ENCODE peak calls at places on chromosomes 13 and 19, in seven cellular contexts. One of them, this sample, is unnamed. For H3K36me3, the result is how much of the 10 kb centered on the place peaks cover.

GRCh38 chr13:47306991-47307390 is 410.1 kb upstream of the HTR2A start:
- DNase-seq in pancreas: no peak
- DNase-seq in endodermal cell: no peak
- DNase-seq in tibial nerve: no peak
- DNase-seq in mammary epithelial cell: no peak
- DNase-seq in stomach: no peak
- DNase-seq in CD8-positive, alpha-beta T cell: no peak
- DNase-seq in this sample: no peak

GRCh38 chr13:50519866-50520265 is 323.6 kb downstream of the DLEU7 start:
- DNase-seq in pancreas: no peak
- DNase-seq in endodermal cell: no peak
- DNase-seq in tibial nerve: no peak
- DNase-seq in mammary epithelial cell: no peak
- DNase-seq in stomach: no peak
- DNase-seq in CD8-positive, alpha-beta T cell: no peak
- DNase-seq in this sample: no peak

GRCh38 chr19:14031719-14032480 is at the start of gene IL27RA:
- DNase-seq in pancreas: peak
- DNase-seq in endodermal cell: peak
- DNase-seq in tibial nerve: peak
- DNase-seq in mammary epithelial cell: peak
- DNase-seq in stomach: peak
- DNase-seq in CD8-positive, alpha-beta T cell: peak
- DNase-seq in this sample: peak

GRCh38 chr19:2253106-2254051 is 2.8 kb downstream of the JSRP1 start:
- DNase-seq in pancreas: peak
- DNase-seq in endodermal cell: peak
- DNase-seq in tibial nerve: no peak
- DNase-seq in mammary epithelial cell: no peak
- DNase-seq in stomach: no peak
- DNase-seq in CD8-positive, alpha-beta T cell: peak
- DNase-seq in this sample: peak

GRCh38 chr13:46951516-46951915 is 54.7 kb upstream of the HTR2A start:
- DNase-seq in pancreas: no peak
- DNase-seq in endodermal cell: no peak
- DNase-seq in tibial nerve: no peak
- DNase-seq in mammary epithelial cell: peak
- DNase-seq in stomach: no peak
- DNase-seq in CD8-positive, alpha-beta T cell: no peak
- DNase-seq in this sample: no peak

GRCh38 chr19:46789371-46789770 is 977 bp upstream of the SLC1A5 start:
- DNase-seq in pancreas: no peak
- DNase-seq in endodermal cell: no peak
- DNase-seq in tibial nerve: no peak
- DNase-seq in mammary epithelial cell: no peak
- DNase-seq in stomach: no peak
- DNase-seq in CD8-positive, alpha-beta T cell: no peak
- DNase-seq in this sample: no peak

GRCh38 chr13:106851251-106851650 is 283.3 kb upstream of the ARGLU1 start:
- DNase-seq in pancreas: no peak
- DNase-seq in endodermal cell: no peak
- DNase-seq in tibial nerve: no peak
- DNase-seq in mammary epithelial cell: no peak
- DNase-seq in stomach: no peak
- DNase-seq in CD8-positive, alpha-beta T cell: no peak
- DNase-seq in this sample: no peak

GRCh38 chr19:3504723-3505122 is 1.4 kb upstream of the FZR1 start:
- DNase-seq in pancreas: no peak
- DNase-seq in endodermal cell: no peak
- DNase-seq in tibial nerve: no peak
- DNase-seq in mammary epithelial cell: no peak
- DNase-seq in stomach: no peak
- DNase-seq in CD8-positive, alpha-beta T cell: no peak
- DNase-seq in this sample: no peak

GRCh38 chr19:12126707-12127106 is 13.4 kb downstream of the ZNF20 start:
- DNase-seq in pancreas: no peak
- DNase-seq in endodermal cell: peak
- DNase-seq in tibial nerve: no peak
- DNase-seq in mammary epithelial cell: no peak
- DNase-seq in stomach: no peak
- DNase-seq in CD8-positive, alpha-beta T cell: peak
- DNase-seq in this sample: no peak

GRCh38 chr19:38304866-38305429 is 897 bp downstream of the C19orf33 start:
- DNase-seq in pancreas: peak
- DNase-seq in endodermal cell: peak
- DNase-seq in tibial nerve: no peak
- DNase-seq in mammary epithelial cell: peak
- DNase-seq in stomach: peak
- DNase-seq in CD8-positive, alpha-beta T cell: no peak
- DNase-seq in this sample: peak

GRCh38 chr13:45482571-45483173 is 17.9 kb downstream of the COG3 start:
- DNase-seq in pancreas: no peak
- DNase-seq in endodermal cell: no peak
- DNase-seq in tibial nerve: no peak
- DNase-seq in mammary epithelial cell: peak
- DNase-seq in stomach: no peak
- DNase-seq in CD8-positive, alpha-beta T cell: no peak
- DNase-seq in this sample: no peak

GRCh38 chr19:48635966-48636858 is 967 bp downstream of the DBP start:
- DNase-seq in pancreas: peak
- DNase-seq in endodermal cell: peak
- DNase-seq in tibial nerve: no peak
- DNase-seq in mammary epithelial cell: no peak
- DNase-seq in stomach: no peak
- DNase-seq in CD8-positive, alpha-beta T cell: no peak
- DNase-seq in this sample: peak

GRCh38 chr19:3094638-3095374 is 644 bp downstream of the GNA11 start:
- DNase-seq in pancreas: peak
- DNase-seq in endodermal cell: peak
- DNase-seq in tibial nerve: no peak
- DNase-seq in mammary epithelial cell: peak
- DNase-seq in stomach: no peak
- DNase-seq in CD8-positive, alpha-beta T cell: peak
- DNase-seq in this sample: no peak

GRCh38 chr13:95723428-95723827 is 46.5 kb downstream of the DNAJC3 start:
- DNase-seq in pancreas: no peak
- DNase-seq in endodermal cell: no peak
- DNase-seq in tibial nerve: no peak
- DNase-seq in mammary epithelial cell: no peak
- DNase-seq in stomach: no peak
- DNase-seq in CD8-positive, alpha-beta T cell: no peak
- DNase-seq in this sample: no peak

GRCh38 chr19:40560092-40560507 is 16.6 kb upstream of the SHKBP1 start:
- DNase-seq in pancreas: no peak
- DNase-seq in endodermal cell: peak
- DNase-seq in tibial nerve: no peak
- DNase-seq in mammary epithelial cell: no peak
- DNase-seq in stomach: no peak
- DNase-seq in CD8-positive, alpha-beta T cell: no peak
- DNase-seq in this sample: no peak

GRCh38 chr19:8615813-8616596 is 5.5 kb upstream of the ADAMTS10 start:
- DNase-seq in pancreas: no peak
- DNase-seq in endodermal cell: peak
- DNase-seq in tibial nerve: peak
- DNase-seq in mammary epithelial cell: no peak
- DNase-seq in stomach: peak
- DNase-seq in CD8-positive, alpha-beta T cell: peak
- DNase-seq in this sample: peak

GRCh38 chr19:46717716-46718143 is 816 bp upstream of the PRKD2 start:
- DNase-seq in pancreas: no peak
- DNase-seq in endodermal cell: no peak
- DNase-seq in tibial nerve: no peak
- DNase-seq in mammary epithelial cell: no peak
- DNase-seq in stomach: no peak
- DNase-seq in CD8-positive, alpha-beta T cell: peak
- DNase-seq in this sample: no peak

GRCh38 chr19:1445932-1446712 is 3.8 kb upstream of the APC2 start:
- DNase-seq in pancreas: peak
- DNase-seq in endodermal cell: peak
- DNase-seq in tibial nerve: no peak
- DNase-seq in mammary epithelial cell: no peak
- DNase-seq in stomach: no peak
- DNase-seq in CD8-positive, alpha-beta T cell: no peak
- DNase-seq in this sample: no peak

GRCh38 chr13:70890289-70890688 is 782.0 kb upstream of the KLHL1 start:
- DNase-seq in pancreas: no peak
- DNase-seq in endodermal cell: no peak
- DNase-seq in tibial nerve: no peak
- DNase-seq in mammary epithelial cell: no peak
- DNase-seq in stomach: no peak
- DNase-seq in CD8-positive, alpha-beta T cell: no peak
- DNase-seq in this sample: no peak

GRCh38 chr13:114104626-114105350 is 27.6 kb downstream of the RASA3 start:
- DNase-seq in pancreas: peak
- DNase-seq in endodermal cell: peak
- DNase-seq in tibial nerve: no peak
- DNase-seq in mammary epithelial cell: no peak
- DNase-seq in stomach: no peak
- DNase-seq in CD8-positive, alpha-beta T cell: no peak
- DNase-seq in this sample: peak

GRCh38 chr13:82436099-82436585 is 1446.1 kb downstream of the SLITRK1 start:
- DNase-seq in pancreas: no peak
- DNase-seq in endodermal cell: no peak
- DNase-seq in tibial nerve: no peak
- DNase-seq in mammary epithelial cell: no peak
- DNase-seq in stomach: no peak
- DNase-seq in CD8-positive, alpha-beta T cell: no peak
- DNase-seq in this sample: no peak

GRCh38 chr19:51547397-51548212 is 16.1 kb upstream of the SIGLEC6 start:
- DNase-seq in pancreas: no peak
- DNase-seq in endodermal cell: no peak
- DNase-seq in tibial nerve: no peak
- DNase-seq in mammary epithelial cell: no peak
- DNase-seq in stomach: no peak
- DNase-seq in CD8-positive, alpha-beta T cell: no peak
- DNase-seq in this sample: no peak

GRCh38 chr13:112874751-112875300 is 94.2 kb upstream of the MCF2L start:
- DNase-seq in pancreas: peak
- DNase-seq in endodermal cell: peak
- DNase-seq in tibial nerve: no peak
- DNase-seq in mammary epithelial cell: no peak
- DNase-seq in stomach: no peak
- DNase-seq in CD8-positive, alpha-beta T cell: no peak
- DNase-seq in this sample: no peak
- TF ChIP-seq CTCF in pancreas: no peak
- TF ChIP-seq CTCF in endodermal cell: no peak
- TF ChIP-seq CTCF in tibial nerve: no peak
- TF ChIP-seq CTCF in mammary epithelial cell: no peak
- TF ChIP-seq CTCF in stomach: no peak
- TF ChIP-seq CTCF in CD8-positive, alpha-beta T cell: no peak
- TF ChIP-seq CTCF in this sample: no peak

DNA sequence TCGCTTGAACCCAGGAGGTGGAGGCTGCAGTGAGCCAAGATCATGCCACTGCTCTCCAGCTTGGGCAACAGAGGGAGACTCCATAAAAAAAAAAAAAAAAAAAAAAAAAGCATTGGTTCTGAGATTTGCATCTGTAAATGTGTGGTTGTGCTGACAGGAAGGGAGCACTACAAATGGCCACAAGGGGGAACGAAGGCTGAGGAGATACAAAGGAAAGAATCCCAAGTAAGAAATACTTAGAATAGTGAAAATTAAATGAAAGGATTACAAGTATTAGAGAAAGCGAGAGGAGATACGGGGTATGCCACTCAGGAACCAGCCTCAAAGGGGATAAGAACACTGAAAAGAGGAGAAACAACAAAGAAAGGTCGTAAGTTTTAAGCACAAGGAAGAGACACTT is 284.9 kb downstream of the KLF12 start:
- DNase-seq in pancreas: no peak
- DNase-seq in endodermal cell: peak
- DNase-seq in tibial nerve: no peak
- DNase-seq in mammary epithelial cell: no peak
- DNase-seq in stomach: no peak
- DNase-seq in CD8-positive, alpha-beta T cell: peak
- DNase-seq in this sample: no peak
- H3K4me3 ChIP-seq in pancreas: no peak
- H3K4me3 ChIP-seq in endodermal cell: peak
- H3K4me3 ChIP-seq in tibial nerve: no peak
- H3K4me3 ChIP-seq in mammary epithelial cell: no peak
- H3K4me3 ChIP-seq in stomach: no peak
- H3K4me3 ChIP-seq in CD8-positive, alpha-beta T cell: no peak
- H3K4me3 ChIP-seq in this sample: no peak

GRCh38 chr19:10988921-10989320 is 28.1 kb downstream of the SMARCA4 start:
- DNase-seq in pancreas: no peak
- DNase-seq in endodermal cell: no peak
- DNase-seq in tibial nerve: no peak
- DNase-seq in mammary epithelial cell: no peak
- DNase-seq in stomach: no peak
- DNase-seq in CD8-positive, alpha-beta T cell: no peak
- DNase-seq in this sample: no peak

GRCh38 chr19:10987621-10988297 is 26.9 kb downstream of the SMARCA4 start:
- DNase-seq in pancreas: no peak
- DNase-seq in endodermal cell: no peak
- DNase-seq in tibial nerve: no peak
- DNase-seq in mammary epithelial cell: no peak
- DNase-seq in stomach: no peak
- DNase-seq in CD8-positive, alpha-beta T cell: no peak
- DNase-seq in this sample: no peak

GRCh38 chr19:10988380-10988779 is 27.6 kb downstream of the SMARCA4 start:
- DNase-seq in pancreas: no peak
- DNase-seq in endodermal cell: no peak
- DNase-seq in tibial nerve: no peak
- DNase-seq in mammary epithelial cell: no peak
- DNase-seq in stomach: no peak
- DNase-seq in CD8-positive, alpha-beta T cell: no peak
- DNase-seq in this sample: no peak

GRCh38 chr19:10991076-10991475 is 30.2 kb downstream of the SMARCA4 start:
- DNase-seq in pancreas: no peak
- DNase-seq in endodermal cell: no peak
- DNase-seq in tibial nerve: no peak
- DNase-seq in mammary epithelial cell: no peak
- DNase-seq in stomach: no peak
- DNase-seq in CD8-positive, alpha-beta T cell: no peak
- DNase-seq in this sample: no peak

DNA sequence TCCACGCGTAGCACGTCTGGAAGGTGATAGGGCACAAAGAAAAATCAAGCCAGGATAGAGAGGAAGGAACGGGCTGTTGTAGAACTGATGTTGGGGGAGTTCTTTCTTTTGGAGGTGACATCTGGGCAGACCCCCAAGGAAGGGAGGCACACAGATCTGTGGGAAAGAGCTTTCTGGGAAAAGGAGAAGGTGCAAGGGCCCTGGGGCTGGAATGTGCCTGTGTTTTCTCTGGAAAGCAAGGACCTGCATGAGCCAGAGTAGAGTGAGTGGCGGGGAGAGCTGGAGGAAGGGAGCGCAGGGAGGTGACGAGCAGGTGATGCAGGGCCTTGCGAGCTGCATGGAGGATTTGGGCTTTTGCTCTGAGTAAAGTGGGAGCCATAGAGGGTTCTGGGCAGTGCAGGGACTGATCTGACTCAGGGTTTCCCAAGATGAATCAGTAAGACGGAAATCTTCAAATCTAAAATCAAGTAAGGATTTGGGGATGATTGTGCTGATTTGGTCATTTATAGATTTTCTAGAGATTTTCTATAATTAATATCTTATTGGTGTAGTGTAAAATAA is 30.8 kb downstream of the SMARCA4 start:
- DNase-seq in pancreas: no peak
- DNase-seq in endodermal cell: no peak
- DNase-seq in tibial nerve: no peak
- DNase-seq in mammary epithelial cell: no peak
- DNase-seq in stomach: no peak
- DNase-seq in CD8-positive, alpha-beta T cell: no peak
- DNase-seq in this sample: no peak
- H3K36me3 ChIP-seq in pancreas: under half
- H3K36me3 ChIP-seq in endodermal cell: half or more
- H3K36me3 ChIP-seq in tibial nerve: half or more
- H3K36me3 ChIP-seq in mammary epithelial cell: under half
- H3K36me3 ChIP-seq in stomach: half or more
- H3K36me3 ChIP-seq in CD8-positive, alpha-beta T cell: under half
- H3K36me3 ChIP-seq in this sample: under half

GRCh38 chr13:77571956-77572355 is 36.5 kb downstream of the SCEL start:
- DNase-seq in pancreas: no peak
- DNase-seq in endodermal cell: no peak
- DNase-seq in tibial nerve: no peak
- DNase-seq in mammary epithelial cell: no peak
- DNase-seq in stomach: no peak
- DNase-seq in CD8-positive, alpha-beta T cell: no peak
- DNase-seq in this sample: no peak
- TF ChIP-seq CTCF in pancreas: no peak
- TF ChIP-seq CTCF in endodermal cell: peak
- TF ChIP-seq CTCF in tibial nerve: no peak
- TF ChIP-seq CTCF in mammary epithelial cell: no peak
- TF ChIP-seq CTCF in stomach: no peak
- TF ChIP-seq CTCF in CD8-positive, alpha-beta T cell: no peak
- TF ChIP-seq CTCF in this sample: no peak

This sample was measured in upper lobe of left lung.